ENCODE peak calls at places on chromosome 9, in four cellular contexts. C, K, B and Z are unnamed samples.

GRCh38 chr9:85200726-85201402 is 531.3 kb downstream of the NTRK2 start:
- DNase-seq in B (no peak), K (no peak), C (no peak), Z (no peak)

GRCh38 chr9:115391166-115391825 is 273.3 kb upstream of the TNC start:
- DNase-seq in B (no peak), C (no peak), K (no peak), Z (no peak)

GRCh38 chr9:109166771-109167601 is at the start of gene FRRS1L:
- DNase-seq in C (no peak), B (no peak), K (no peak), Z (peak)

GRCh38 chr9:115208503-115208902 is 90.5 kb upstream of the TNC start:
- DNase-seq in K (no peak), C (no peak), B (no peak), Z (no peak)

GRCh38 chr9:72297516-72297915 is 67.5 kb downstream of the ZFAND5 start:
- DNase-seq in B (no peak), C (no peak), K (no peak), Z (no peak)

GRCh38 chr9:110050925-110051355 is 157.0 kb downstream of the C9orf152 start:
- DNase-seq in B (no peak), C (no peak), K (no peak), Z (no peak)

GRCh38 chr9:87270241-87271234 is 227.1 kb upstream of the DAPK1 start:
- DNase-seq in K (no peak), B (no peak), C (no peak), Z (peak)

GRCh38 chr9:38087934-38088925 is 19.2 kb upstream of the SHB start:
- DNase-seq in B (no peak), K (peak), C (peak), Z (peak)

GRCh38 chr9:98791147-98792095 is 4.9 kb downstream of the ANKS6 start:
- DNase-seq in C (peak), K (peak), B (no peak), Z (peak)

GRCh38 chr9:22447607-22448305 is 1.1 kb downstream of the DMRTA1 start:
- DNase-seq in C (no peak), K (no peak), B (no peak), Z (no peak)

GRCh38 chr9:89078860-89079259 is 87.6 kb downstream of the S1PR3 start:
- DNase-seq in K (no peak), C (no peak), B (no peak), Z (no peak)

GRCh38 chr9:92887880-92888338 is 10.1 kb upstream of the ZNF484 start:
- DNase-seq in K (no peak), B (no peak), C (no peak), Z (no peak)

GRCh38 chr9:76374702-76375543 is 19.3 kb downstream of the RFK start:
- DNase-seq in K (no peak), B (no peak), C (peak), Z (no peak)

GRCh38 chr9:113963017-113963620 is 87.0 kb downstream of the ZNF618 start:
- DNase-seq in K (peak), C (peak), B (no peak), Z (peak)

GRCh38 chr9:97534961-97535594 is 33.6 kb downstream of the TMOD1 start:
- DNase-seq in C (no peak), B (no peak), K (no peak), Z (no peak)

GRCh38 chr9:124940521-124940893 is 376 bp downstream of the GOLGA1 start:
- DNase-seq in B (no peak), K (no peak), C (no peak), Z (no peak)

GRCh38 chr9:110133608-110134214 is 74.2 kb downstream of the C9orf152 start:
- DNase-seq in K (no peak), C (no peak), B (no peak), Z (no peak)

GRCh38 chr9:111731916-111732315 is 62.8 kb downstream of the SHOC1 start:
- DNase-seq in K (no peak), C (no peak), B (no peak), Z (no peak)

GRCh38 chr9:111730937-111731567 is 63.7 kb downstream of the SHOC1 start:
- DNase-seq in C (peak), K (no peak), B (no peak), Z (no peak)

GRCh38 chr9:111740739-111741138 is 54.0 kb downstream of the SHOC1 start:
- DNase-seq in C (no peak), K (no peak), B (no peak), Z (no peak)

DNA sequence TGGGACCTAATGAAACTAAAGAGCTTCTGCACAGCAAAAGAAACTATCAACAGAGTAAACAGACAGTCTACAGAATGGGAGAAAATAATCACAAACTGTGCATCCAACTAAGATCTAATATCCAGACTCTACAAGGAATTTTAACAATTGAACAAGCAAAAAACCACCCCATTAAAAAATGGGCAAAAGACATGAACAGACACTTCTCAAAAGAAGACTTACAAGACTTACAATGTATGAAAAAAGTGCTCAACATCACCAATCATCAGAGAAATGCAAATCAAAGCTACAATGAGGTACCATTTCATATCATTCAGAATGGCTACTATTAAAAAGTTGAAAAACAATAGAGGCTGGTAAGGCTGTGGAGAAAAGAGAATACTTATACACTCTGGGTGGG is 58.0 kb downstream of the SHOC1 start:
- DNase-seq in C (no peak), B (no peak), K (no peak), Z (no peak)
- TF ChIP-seq USF2 in C (no peak), B (no peak), K (no peak), Z (no peak)

DNA sequence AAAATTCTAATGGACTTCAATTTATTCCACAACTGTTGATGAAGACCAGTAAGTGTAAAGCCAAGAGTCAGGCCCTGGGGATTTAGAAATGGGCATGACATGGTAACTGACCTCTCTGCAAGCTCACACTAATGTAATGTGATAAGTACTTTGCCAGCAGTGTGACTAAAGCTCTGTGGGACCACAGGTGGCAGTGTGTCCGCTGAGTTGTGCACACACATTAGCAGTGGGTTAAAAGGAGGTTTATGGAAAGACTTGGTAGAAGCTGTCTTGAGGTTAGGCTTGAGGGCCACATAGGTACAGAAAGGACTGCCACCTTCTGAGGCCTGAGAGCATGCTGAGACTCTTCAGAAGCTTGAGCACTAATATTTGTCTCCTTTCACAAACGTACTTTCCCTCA is 67.6 kb downstream of the UBAP1 start:
- DNase-seq in K (no peak), C (no peak), B (no peak), Z (no peak)
- TF ChIP-seq FOXM1 in K (no peak), C (no peak), B (no peak), Z (no peak)

GRCh38 chr9:4296217-4296616 is 3.7 kb downstream of the GLIS3 start:
- DNase-seq in K (no peak), B (no peak), C (no peak), Z (no peak)
- H3K4me3 ChIP-seq in K (no peak), B (no peak), C (no peak), Z (peak)

GRCh38 chr9:36796671-36797419 is 224.2 kb downstream of the MELK start:
- DNase-seq in B (no peak), K (no peak), C (no peak), Z (no peak)

GRCh38 chr9:36789886-36790285 is 217.2 kb downstream of the MELK start:
- DNase-seq in K (no peak), C (no peak), B (no peak), Z (no peak)

GRCh38 chr9:36791204-36791948 is 218.7 kb downstream of the MELK start:
- DNase-seq in B (no peak), C (no peak), K (no peak), Z (no peak)

GRCh38 chr9:36797471-36798220 is 225.0 kb downstream of the MELK start:
- DNase-seq in C (no peak), K (no peak), B (no peak), Z (no peak)

GRCh38 chr9:36793277-36793676 is 220.6 kb downstream of the MELK start:
- DNase-seq in B (no peak), K (peak), C (no peak), Z (peak)
- TF ChIP-seq USF2 in B (no peak), K (no peak), C (no peak), Z (no peak)

DNA sequence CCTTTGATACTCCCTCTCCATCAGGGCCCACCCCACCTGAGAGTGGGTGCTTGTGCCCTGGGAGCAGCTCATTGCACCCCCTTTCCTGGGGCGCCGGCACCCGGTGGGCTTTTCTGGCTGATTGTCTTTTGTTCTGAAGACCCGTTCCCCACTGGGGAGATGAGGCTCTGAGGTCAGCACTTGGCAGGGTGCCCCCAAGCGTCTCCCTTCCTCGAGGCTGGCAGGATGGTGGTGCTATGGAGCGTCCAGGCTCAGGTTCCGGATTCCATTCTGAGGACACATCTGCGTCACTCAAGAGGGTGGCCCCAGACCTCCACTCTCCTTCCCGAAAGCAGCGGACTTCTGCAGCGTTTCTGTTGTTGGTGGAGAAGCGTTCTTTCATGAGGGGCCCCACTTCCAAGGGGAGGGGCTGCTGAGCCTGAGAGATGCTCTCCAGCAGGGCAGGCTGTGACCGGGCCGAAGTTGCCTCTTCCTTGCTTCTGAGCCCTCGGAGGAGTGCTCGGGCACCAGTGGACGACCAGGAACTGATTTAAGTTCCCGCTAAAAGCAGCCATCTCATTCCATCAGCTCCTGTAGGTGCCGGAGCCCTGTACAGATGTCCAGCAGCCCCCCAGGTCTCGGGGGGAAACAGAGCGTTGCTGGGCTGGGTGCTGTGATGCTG is 42.2 kb downstream of the COL5A1 start:
- DNase-seq in B (no peak), C (no peak), K (no peak), Z (no peak)
- TF ChIP-seq FOXM1 in B (no peak), C (no peak), K (no peak), Z (no peak)

DNA sequence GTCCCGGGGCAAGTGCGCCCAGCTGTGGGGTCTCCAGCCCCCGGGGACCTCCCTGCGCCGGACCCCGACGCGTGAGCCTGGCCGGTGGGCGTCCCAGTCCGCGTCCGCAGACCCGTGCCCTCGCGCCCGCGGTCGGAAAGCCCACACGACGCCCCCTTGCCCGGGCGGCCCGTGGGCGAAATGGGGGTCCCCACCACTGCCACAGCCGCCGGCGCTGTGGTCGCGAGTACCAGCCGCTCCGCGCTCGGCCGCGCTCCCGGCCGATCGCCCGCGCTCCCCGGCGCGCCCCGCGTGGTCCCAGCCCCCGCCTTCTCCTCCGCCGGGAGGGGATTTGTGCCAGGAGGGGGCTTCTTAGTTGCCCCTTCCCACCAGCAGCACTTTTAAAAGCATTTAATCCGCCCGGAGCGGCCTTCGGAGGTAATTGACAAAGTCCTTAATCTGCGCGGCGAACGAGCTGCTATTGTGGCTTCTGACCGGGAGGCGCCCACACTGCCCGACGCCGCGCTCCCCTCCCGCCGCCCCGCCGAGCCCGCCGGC is 426 bp upstream of the FIBCD1 start:
- DNase-seq in C (no peak), K (no peak), B (no peak), Z (peak)
- H3K4me3 ChIP-seq in C (peak), K (peak), B (peak), Z (peak)

GRCh38 chr9:134764870-134765269 is 115.7 kb upstream of the FCN2 start:
- DNase-seq in K (no peak), C (no peak), B (no peak), Z (no peak)
- TF ChIP-seq USF2 in K (no peak), C (no peak), B (no peak), Z (no peak)

GRCh38 chr9:2780846-2781245 is 63.0 kb downstream of the PUM3 start:
- DNase-seq in C (no peak), K (no peak), B (no peak), Z (no peak)

GRCh38 chr9:2777454-2777853 is 60.1 kb downstream of the KCNV2 start:
- DNase-seq in B (no peak), K (no peak), C (no peak), Z (no peak)

GRCh38 chr9:2781336-2781735 is 62.6 kb downstream of the PUM3 start:
- DNase-seq in C (no peak), K (no peak), B (no peak), Z (no peak)

GRCh38 chr9:2780326-2780725 is 63.0 kb downstream of the KCNV2 start:
- DNase-seq in K (no peak), C (no peak), B (no peak), Z (no peak)

DNA sequence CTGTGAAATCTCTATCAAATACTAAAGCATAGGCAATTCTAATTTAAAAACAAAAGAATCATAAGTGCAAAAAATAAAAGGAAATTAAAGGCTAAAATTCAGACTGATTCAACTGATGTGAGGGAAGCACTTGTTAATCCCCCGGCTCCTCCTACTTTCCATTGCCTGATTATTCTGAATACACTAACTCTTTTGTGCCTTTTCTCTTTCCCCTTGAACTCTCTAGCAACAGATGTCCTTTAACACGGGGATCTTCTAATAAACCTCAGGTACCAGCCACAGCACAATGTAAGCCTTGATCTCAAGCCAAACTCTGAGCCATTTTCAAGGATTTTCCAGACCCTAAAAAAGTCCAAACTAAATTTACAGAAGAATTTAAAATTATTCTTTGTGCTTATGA is 61.5 kb downstream of the KCNV2 start:
- DNase-seq in C (no peak), B (no peak), K (no peak), Z (no peak)
- TF ChIP-seq FOXM1 in C (no peak), B (no peak), K (no peak), Z (no peak)

GRCh38 chr9:133834080-133834976 is 96.2 kb upstream of the SARDH start:
- DNase-seq in K (no peak), B (no peak), C (no peak), Z (no peak)
- H3K4me3 ChIP-seq in K (no peak), B (no peak), C (no peak), Z (no peak)